ENCODE peak calls at places on chromosomes 16 and 17, in ten cellular contexts. One of them, this sample, is unnamed.

GRCh38 chr17:43431741-43432523 is 33.1 kb downstream of the ARL4D start:
- DNase-seq in GM23338: peak; percentile 19
- DNase-seq in AG04449: no peak
- DNase-seq in fibroblast of mammary gland: peak; percentile 89
- DNase-seq in H1: no peak
- DNase-seq in mammary epithelial cell: no peak
- DNase-seq in GM12865: no peak
- DNase-seq in ovary: no peak
- DNase-seq in brain microvascular endothelial cell: no peak
- DNase-seq in endothelial cell of umbilical vein: peak; percentile 58
- DNase-seq in this sample: peak; percentile 59

GRCh38 chr17:75524971-75525805 is at the start of gene LLGL2:
- DNase-seq in GM23338: peak; percentile 93
- DNase-seq in ovary: peak; percentile 77
- DNase-seq in brain microvascular endothelial cell: no peak
- DNase-seq in H1: no peak
- DNase-seq in GM12865: peak; percentile 84
- DNase-seq in mammary epithelial cell: peak; percentile 88
- DNase-seq in endothelial cell of umbilical vein: peak; percentile 44
- DNase-seq in AG04449: no peak
- DNase-seq in fibroblast of mammary gland: no peak
- DNase-seq in this sample: no peak

GRCh38 chr17:31697838-31698237 is 161.2 kb downstream of the COPRS start:
- DNase-seq in H1: no peak
- DNase-seq in GM12865: no peak
- DNase-seq in brain microvascular endothelial cell: no peak
- DNase-seq in ovary: no peak
- DNase-seq in AG04449: no peak
- DNase-seq in mammary epithelial cell: no peak
- DNase-seq in fibroblast of mammary gland: no peak
- DNase-seq in GM23338: no peak
- DNase-seq in endothelial cell of umbilical vein: no peak
- DNase-seq in this sample: no peak

GRCh38 chr16:84810518-84811273 is 9.1 kb upstream of the CRISPLD2 start:
- DNase-seq in endothelial cell of umbilical vein: no peak
- DNase-seq in AG04449: no peak
- DNase-seq in GM12865: peak; percentile 58
- DNase-seq in mammary epithelial cell: peak; percentile 61
- DNase-seq in H1: no peak
- DNase-seq in brain microvascular endothelial cell: no peak
- DNase-seq in fibroblast of mammary gland: peak; percentile 95
- DNase-seq in ovary: peak; percentile 44
- DNase-seq in GM23338: no peak
- DNase-seq in this sample: peak; percentile 36

GRCh38 chr16:12800751-12801308 is 2.9 kb downstream of the CPPED1 start:
- DNase-seq in ovary: no peak
- DNase-seq in endothelial cell of umbilical vein: peak; percentile 55
- DNase-seq in AG04449: no peak
- DNase-seq in GM23338: no peak
- DNase-seq in H1: no peak
- DNase-seq in GM12865: no peak
- DNase-seq in fibroblast of mammary gland: no peak
- DNase-seq in mammary epithelial cell: no peak
- DNase-seq in brain microvascular endothelial cell: no peak
- DNase-seq in this sample: no peak

GRCh38 chr16:1057252-1057932 is 15.2 kb upstream of the SSTR5 start:
- DNase-seq in brain microvascular endothelial cell: no peak
- DNase-seq in fibroblast of mammary gland: peak; percentile 4
- DNase-seq in AG04449: no peak
- DNase-seq in ovary: no peak
- DNase-seq in GM12865: peak; percentile 25
- DNase-seq in GM23338: peak; percentile 65
- DNase-seq in mammary epithelial cell: no peak
- DNase-seq in endothelial cell of umbilical vein: peak; percentile 16
- DNase-seq in H1: no peak
- DNase-seq in this sample: peak; percentile 31

GRCh38 chr16:23924138-23924537 is 88.4 kb downstream of the PRKCB start:
- DNase-seq in mammary epithelial cell: no peak
- DNase-seq in GM12865: peak; percentile 80
- DNase-seq in GM23338: no peak
- DNase-seq in fibroblast of mammary gland: no peak
- DNase-seq in brain microvascular endothelial cell: no peak
- DNase-seq in ovary: no peak
- DNase-seq in AG04449: no peak
- DNase-seq in endothelial cell of umbilical vein: no peak
- DNase-seq in H1: no peak
- DNase-seq in this sample: no peak

GRCh38 chr17:18037482-18037881 is 1.5 kb downstream of the ATPAF2 start:
- DNase-seq in GM23338: no peak
- DNase-seq in H1: no peak
- DNase-seq in GM12865: no peak
- DNase-seq in brain microvascular endothelial cell: no peak
- DNase-seq in ovary: no peak
- DNase-seq in fibroblast of mammary gland: no peak
- DNase-seq in AG04449: no peak
- DNase-seq in mammary epithelial cell: no peak
- DNase-seq in endothelial cell of umbilical vein: no peak
- DNase-seq in this sample: no peak

GRCh38 chr16:82945420-82946096 is 318.8 kb downstream of the CDH13 start:
- DNase-seq in GM23338: no peak
- DNase-seq in mammary epithelial cell: no peak
- DNase-seq in ovary: no peak
- DNase-seq in GM12865: no peak
- DNase-seq in fibroblast of mammary gland: no peak
- DNase-seq in brain microvascular endothelial cell: no peak
- DNase-seq in H1: no peak
- DNase-seq in endothelial cell of umbilical vein: peak; percentile 69
- DNase-seq in AG04449: no peak
- DNase-seq in this sample: no peak

GRCh38 chr16:1583180-1583579 is 28.7 kb downstream of the IFT140 start:
- DNase-seq in mammary epithelial cell: no peak
- DNase-seq in ovary: no peak
- DNase-seq in endothelial cell of umbilical vein: no peak
- DNase-seq in AG04449: no peak
- DNase-seq in fibroblast of mammary gland: no peak
- DNase-seq in GM23338: peak; percentile 37
- DNase-seq in GM12865: no peak
- DNase-seq in brain microvascular endothelial cell: no peak
- DNase-seq in H1: no peak
- DNase-seq in this sample: no peak

GRCh38 chr17:32936894-32937500 is 9.0 kb downstream of the TMEM98 start:
- DNase-seq in ovary: peak; percentile 91
- DNase-seq in H1: peak; percentile 77
- DNase-seq in endothelial cell of umbilical vein: peak; percentile 90
- DNase-seq in AG04449: no peak
- DNase-seq in fibroblast of mammary gland: peak; percentile 76
- DNase-seq in brain microvascular endothelial cell: peak; percentile 49
- DNase-seq in GM12865: peak; percentile 72
- DNase-seq in mammary epithelial cell: peak; percentile 59
- DNase-seq in GM23338: peak; percentile 96
- DNase-seq in this sample: peak; percentile 75

GRCh38 chr17:42520540-42520951 is 15.5 kb upstream of the NAGLU start:
- DNase-seq in fibroblast of mammary gland: no peak
- DNase-seq in ovary: peak; percentile 53
- DNase-seq in H1: no peak
- DNase-seq in endothelial cell of umbilical vein: no peak
- DNase-seq in AG04449: no peak
- DNase-seq in GM12865: no peak
- DNase-seq in GM23338: peak; percentile 36
- DNase-seq in mammary epithelial cell: no peak
- DNase-seq in brain microvascular endothelial cell: peak; percentile 39
- DNase-seq in this sample: no peak

GRCh38 chr16:3825103-3825502 is 55.4 kb downstream of the CREBBP start:
- DNase-seq in GM12865: no peak
- DNase-seq in mammary epithelial cell: peak; percentile 35
- DNase-seq in ovary: no peak
- DNase-seq in GM23338: no peak
- DNase-seq in H1: no peak
- DNase-seq in endothelial cell of umbilical vein: peak; percentile 29
- DNase-seq in brain microvascular endothelial cell: no peak
- DNase-seq in fibroblast of mammary gland: peak; percentile 51
- DNase-seq in AG04449: peak; percentile 45
- DNase-seq in this sample: peak; percentile 34

GRCh38 chr16:80684136-80684765 is 120.1 kb downstream of the CDYL2 start:
- DNase-seq in brain microvascular endothelial cell: no peak
- DNase-seq in GM12865: no peak
- DNase-seq in ovary: no peak
- DNase-seq in H1: no peak
- DNase-seq in AG04449: no peak
- DNase-seq in fibroblast of mammary gland: no peak
- DNase-seq in endothelial cell of umbilical vein: no peak
- DNase-seq in GM23338: no peak
- DNase-seq in mammary epithelial cell: no peak
- DNase-seq in this sample: no peak

GRCh38 chr16:49617710-49618330 is 238.1 kb downstream of the ZNF423 start:
- DNase-seq in fibroblast of mammary gland: no peak
- DNase-seq in brain microvascular endothelial cell: no peak
- DNase-seq in GM23338: no peak
- DNase-seq in mammary epithelial cell: no peak
- DNase-seq in H1: no peak
- DNase-seq in AG04449: no peak
- DNase-seq in GM12865: no peak
- DNase-seq in endothelial cell of umbilical vein: no peak
- DNase-seq in ovary: peak; percentile 8
- DNase-seq in this sample: no peak

GRCh38 chr17:17206149-17206912 is at the start of gene PLD6:
- DNase-seq in AG04449: no peak
- DNase-seq in H1: no peak
- DNase-seq in fibroblast of mammary gland: peak; percentile 68
- DNase-seq in ovary: peak; percentile 85
- DNase-seq in GM23338: no peak
- DNase-seq in mammary epithelial cell: peak; percentile 59
- DNase-seq in endothelial cell of umbilical vein: peak; percentile 68
- DNase-seq in brain microvascular endothelial cell: peak; percentile 33
- DNase-seq in GM12865: peak; percentile 98
- DNase-seq in this sample: peak; percentile 94

GRCh38 chr16:75024591-75024990 is 25.8 kb downstream of the ZNRF1 start:
- DNase-seq in mammary epithelial cell: no peak
- DNase-seq in AG04449: no peak
- DNase-seq in ovary: no peak
- DNase-seq in fibroblast of mammary gland: no peak
- DNase-seq in H1: no peak
- DNase-seq in brain microvascular endothelial cell: no peak
- DNase-seq in GM12865: no peak
- DNase-seq in GM23338: no peak
- DNase-seq in endothelial cell of umbilical vein: no peak
- DNase-seq in this sample: no peak

GRCh38 chr17:80667462-80668277 is 123.0 kb downstream of the RPTOR start:
- DNase-seq in ovary: no peak
- DNase-seq in brain microvascular endothelial cell: no peak
- DNase-seq in mammary epithelial cell: no peak
- DNase-seq in AG04449: no peak
- DNase-seq in GM23338: no peak
- DNase-seq in GM12865: peak; percentile 16
- DNase-seq in endothelial cell of umbilical vein: no peak
- DNase-seq in fibroblast of mammary gland: no peak
- DNase-seq in H1: no peak
- DNase-seq in this sample: no peak
- H3K4me3 ChIP-seq in ovary: no peak overlapping the region
- H3K4me3 ChIP-seq in brain microvascular endothelial cell: no peak overlapping the region
- H3K4me3 ChIP-seq in mammary epithelial cell: no peak overlapping the region
- H3K4me3 ChIP-seq in AG04449: no peak overlapping the region
- H3K4me3 ChIP-seq in GM23338: no peak overlapping the region
- H3K4me3 ChIP-seq in GM12865: no peak overlapping the region
- H3K4me3 ChIP-seq in endothelial cell of umbilical vein: no peak overlapping the region
- H3K4me3 ChIP-seq in fibroblast of mammary gland: no peak overlapping the region
- H3K4me3 ChIP-seq in H1: no peak overlapping the region
- H3K4me3 ChIP-seq in this sample: no peak overlapping the region

GRCh38 chr17:21098934-21099687 is 27.7 kb upstream of the DHRS7B start:
- DNase-seq in ovary: peak; percentile 35
- DNase-seq in brain microvascular endothelial cell: peak; percentile 72
- DNase-seq in mammary epithelial cell: peak; percentile 87
- DNase-seq in endothelial cell of umbilical vein: peak; percentile 72
- DNase-seq in fibroblast of mammary gland: peak; percentile 83
- DNase-seq in AG04449: no peak
- DNase-seq in GM12865: peak; percentile 93
- DNase-seq in GM23338: peak; percentile 99
- DNase-seq in H1: peak; percentile 73
- DNase-seq in this sample: peak; percentile 88
- TF ChIP-seq CTCF in ovary: no peak
- TF ChIP-seq CTCF in brain microvascular endothelial cell: no peak
- TF ChIP-seq CTCF in mammary epithelial cell: no peak
- TF ChIP-seq CTCF in endothelial cell of umbilical vein: no peak
- TF ChIP-seq CTCF in fibroblast of mammary gland: no peak
- TF ChIP-seq CTCF in AG04449: no peak
- TF ChIP-seq CTCF in GM12865: no peak
- TF ChIP-seq CTCF in GM23338: no peak
- TF ChIP-seq CTCF in H1: no peak
- TF ChIP-seq CTCF in this sample: no peak

GRCh38 chr16:89759742-89760366 is 38.5 kb downstream of the ZNF276 start:
- DNase-seq in ovary: no peak
- DNase-seq in brain microvascular endothelial cell: no peak
- DNase-seq in fibroblast of mammary gland: peak; percentile 14
- DNase-seq in GM23338: peak; percentile 22
- DNase-seq in mammary epithelial cell: no peak
- DNase-seq in H1: no peak
- DNase-seq in AG04449: no peak
- DNase-seq in GM12865: no peak
- DNase-seq in endothelial cell of umbilical vein: no peak
- DNase-seq in this sample: no peak
- H3K4me3 ChIP-seq in ovary: no peak overlapping the region
- H3K4me3 ChIP-seq in brain microvascular endothelial cell: no peak overlapping the region
- H3K4me3 ChIP-seq in fibroblast of mammary gland: no peak overlapping the region
- H3K4me3 ChIP-seq in GM23338: no peak overlapping the region
- H3K4me3 ChIP-seq in mammary epithelial cell: no peak overlapping the region
- H3K4me3 ChIP-seq in H1: no peak overlapping the region
- H3K4me3 ChIP-seq in AG04449: no peak overlapping the region
- H3K4me3 ChIP-seq in GM12865: no peak overlapping the region
- H3K4me3 ChIP-seq in endothelial cell of umbilical vein: no peak overlapping the region
- H3K4me3 ChIP-seq in this sample: no peak overlapping the region

GRCh38 chr17:54530398-54530797 is 370.3 kb upstream of the TOM1L1 start:
- DNase-seq in endothelial cell of umbilical vein: no peak
- DNase-seq in AG04449: no peak
- DNase-seq in GM23338: no peak
- DNase-seq in GM12865: no peak
- DNase-seq in H1: no peak
- DNase-seq in fibroblast of mammary gland: no peak
- DNase-seq in brain microvascular endothelial cell: no peak
- DNase-seq in ovary: no peak
- DNase-seq in mammary epithelial cell: no peak
- DNase-seq in this sample: no peak

GRCh38 chr17:54537656-54538055 is 363.0 kb upstream of the TOM1L1 start:
- DNase-seq in fibroblast of mammary gland: no peak
- DNase-seq in endothelial cell of umbilical vein: no peak
- DNase-seq in H1: no peak
- DNase-seq in brain microvascular endothelial cell: no peak
- DNase-seq in GM12865: no peak
- DNase-seq in ovary: no peak
- DNase-seq in mammary epithelial cell: no peak
- DNase-seq in GM23338: no peak
- DNase-seq in AG04449: no peak
- DNase-seq in this sample: no peak

DNA sequence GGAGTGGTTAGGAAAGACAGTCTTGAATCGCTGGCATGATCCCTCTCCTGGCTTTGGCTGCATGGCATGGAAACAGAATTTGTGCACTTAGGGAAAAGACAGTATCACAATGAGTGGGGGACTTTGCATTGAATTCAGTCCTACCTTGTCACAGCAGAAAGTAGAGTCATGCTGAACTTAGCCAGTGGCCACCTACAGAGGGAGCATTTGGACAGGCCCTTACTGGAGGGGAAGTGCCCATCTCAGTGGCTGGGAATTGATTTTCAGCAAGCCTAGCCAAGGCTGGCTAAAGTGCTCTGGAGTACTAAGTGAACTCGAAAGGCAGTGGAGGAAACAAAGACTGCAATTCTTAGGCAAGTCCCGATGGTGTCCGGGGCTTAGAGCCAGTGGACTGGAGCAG is 364.3 kb upstream of the TOM1L1 start:
- DNase-seq in fibroblast of mammary gland: no peak
- DNase-seq in AG04449: no peak
- DNase-seq in brain microvascular endothelial cell: no peak
- DNase-seq in GM12865: no peak
- DNase-seq in ovary: no peak
- DNase-seq in endothelial cell of umbilical vein: no peak
- DNase-seq in mammary epithelial cell: no peak
- DNase-seq in GM23338: no peak
- DNase-seq in H1: peak; percentile 2
- DNase-seq in this sample: no peak
- TF ChIP-seq CTCF in fibroblast of mammary gland: no peak
- TF ChIP-seq CTCF in AG04449: no peak
- TF ChIP-seq CTCF in brain microvascular endothelial cell: no peak
- TF ChIP-seq CTCF in GM12865: no peak
- TF ChIP-seq CTCF in ovary: no peak
- TF ChIP-seq CTCF in endothelial cell of umbilical vein: no peak
- TF ChIP-seq CTCF in mammary epithelial cell: no peak
- TF ChIP-seq CTCF in GM23338: no peak
- TF ChIP-seq CTCF in H1: no peak
- TF ChIP-seq CTCF in this sample: no peak

This sample was measured in foreskin fibroblast.